ENCODE peak calls at places on chromosome 9, in ten cellular contexts. I is foreskin melanocyte, K is epithelial cell of proximal tubule, V is HEK293T, B is amniotic stem cell, R is psoas muscle, N is amygdala, Y is aorta, A is iris pigment epithelial cell, E is germinal center. O is an unnamed sample.

GRCh38 chr9:26682041-26682440 is 210.6 kb downstream of the CAAP1 start:
- DNase-seq in Y (no peak), A (no peak), B (no peak), N (no peak), R (no peak), K (no peak), E (no peak), I (no peak), V (no peak), O (no peak)

GRCh38 chr9:2480255-2480837 is 141.2 kb upstream of the VLDLR start:
- DNase-seq in K (no peak), E (no peak), A (no peak), V (no peak), Y (no peak), R (no peak), I (no peak), B (no peak), N (no peak), O (no peak)

GRCh38 chr9:7816021-7816420 is 16.4 kb upstream of the DMAC1 start:
- DNase-seq in Y (no peak), V (no peak), R (no peak), N (no peak), I (peak), K (no peak), A (no peak), B (no peak), E (no peak), O (no peak)

GRCh38 chr9:100474082-100474949 is 1.4 kb downstream of the TMEFF1 start:
- DNase-seq in K (no peak), A (no peak), R (no peak), E (no peak), V (peak), I (no peak), N (no peak), B (no peak), Y (no peak), O (peak)

GRCh38 chr9:123724211-123724831 is 205.6 kb downstream of the DENND1A start:
- DNase-seq in E (no peak), Y (no peak), B (no peak), I (no peak), V (no peak), K (no peak), R (no peak), A (peak), N (no peak), O (peak)

GRCh38 chr9:86057491-86057890 is 41.9 kb downstream of the GOLM1 start:
- DNase-seq in B (no peak), A (no peak), K (no peak), E (no peak), Y (no peak), R (no peak), N (no peak), I (no peak), V (no peak), O (no peak)

GRCh38 chr9:17528859-17529258 is 50.0 kb upstream of the SH3GL2 start:
- DNase-seq in B (no peak), K (no peak), N (no peak), R (no peak), Y (no peak), A (no peak), V (no peak), E (no peak), I (no peak), O (peak)

GRCh38 chr9:107674937-107675277 is 185.3 kb upstream of the KLF4 start:
- DNase-seq in N (no peak), B (no peak), V (no peak), E (no peak), I (no peak), R (peak), A (no peak), K (no peak), Y (peak), O (no peak)

GRCh38 chr9:96460877-96461276 is 10.9 kb downstream of the HABP4 start:
- DNase-seq in R (no peak), K (no peak), A (peak), V (no peak), Y (no peak), E (no peak), B (no peak), N (no peak), I (peak), O (peak)

GRCh38 chr9:70006299-70006698 is 37.3 kb upstream of the MAMDC2 start:
- DNase-seq in V (no peak), A (no peak), K (no peak), I (no peak), B (no peak), R (no peak), N (no peak), E (no peak), Y (no peak), O (no peak)

GRCh38 chr9:84139296-84140100 is 158.9 kb downstream of the RMI1 start:
- DNase-seq in A (peak), B (no peak), K (peak), I (no peak), V (no peak), R (no peak), Y (no peak), N (no peak), E (no peak), O (peak)

GRCh38 chr9:136052433-136052880 is 42.6 kb downstream of the NACC2 start:
- DNase-seq in E (no peak), K (no peak), A (no peak), V (no peak), B (no peak), I (peak), Y (peak), N (peak), R (no peak), O (peak)

GRCh38 chr9:130298663-130299279 is 33.2 kb downstream of the HMCN2 start:
- DNase-seq in Y (peak), B (no peak), K (no peak), E (no peak), R (peak), A (no peak), V (peak), N (no peak), I (no peak), O (no peak)

GRCh38 chr9:83274787-83275186 is 211.8 kb upstream of the RASEF start:
- DNase-seq in V (no peak), I (no peak), Y (no peak), K (no peak), R (no peak), B (no peak), N (no peak), A (no peak), E (no peak), O (no peak)

GRCh38 chr9:127825319-127826051 is 22.8 kb downstream of the FPGS start:
- DNase-seq in A (no peak), V (peak), K (no peak), Y (no peak), I (no peak), R (peak), N (no peak), E (peak), B (no peak), O (no peak)